ENCODE peak calls at places on chromosomes 2 and 18, in four cellular contexts. Q is NCI-H2081, T is omental fat pad, Y is hepatic stellate cell. B is an unnamed sample.

GRCh38 chr18:3345885-3346284 is 84.0 kb downstream of the MYL12B start:
- DNase-seq in Q (no peak), T (no peak), Y (no peak), B (no peak)

GRCh38 chr2:164840458-164840929 is 1.1 kb downstream of the COBLL1 start:
- DNase-seq in Q (peak), T (no peak), Y (peak), B (no peak)

GRCh38 chr18:13566941-13567762 is 159.2 kb downstream of the FAM210A start:
- DNase-seq in Q (no peak), T (no peak), Y (no peak), B (peak)

GRCh38 chr2:182330451-182331325 is 96.1 kb downstream of the PDE1A start:
- DNase-seq in Q (no peak), T (no peak), Y (no peak), B (no peak)

GRCh38 chr2:206217743-206218520 is 56.5 kb upstream of the ZDBF2 start:
- DNase-seq in Q (no peak), T (no peak), Y (no peak), B (no peak)

GRCh38 chr18:62610509-62611394 is 87.9 kb downstream of the ZCCHC2 start:
- DNase-seq in Q (no peak), T (no peak), Y (no peak), B (no peak)

GRCh38 chr2:47520302-47520630 is 117.3 kb downstream of the MSH2 start:
- DNase-seq in Q (no peak), T (no peak), Y (no peak), B (no peak)

GRCh38 chr2:101300164-101300563 is 8.3 kb downstream of the RNF149 start:
- DNase-seq in Q (no peak), T (no peak), Y (no peak), B (no peak)

GRCh38 chr2:236402016-236402784 is 138.0 kb upstream of the ASB18 start:
- DNase-seq in Q (no peak), T (no peak), Y (no peak), B (no peak)

GRCh38 chr2:122808286-122808969 is 1053.0 kb downstream of the TSN start:
- DNase-seq in Q (no peak), T (no peak), Y (no peak), B (no peak)

GRCh38 chr18:3579701-3580100 is 129.7 kb downstream of the TGIF1 start:
- DNase-seq in Q (no peak), T (no peak), Y (peak), B (no peak)

GRCh38 chr2:219057709-219058540 is 2.8 kb downstream of the IHH start:
- DNase-seq in Q (peak), T (peak), Y (peak), B (peak)

GRCh38 chr2:202133556-202134245 is 60.6 kb downstream of the KIAA2012 start:
- DNase-seq in Q (no peak), T (no peak), Y (peak), B (no peak)

GRCh38 chr18:3424280-3424890 is 25.6 kb upstream of the TGIF1 start:
- DNase-seq in Q (no peak), T (no peak), Y (no peak), B (no peak)

GRCh38 chr2:75324141-75324540 is 124.8 kb upstream of the TACR1 start:
- DNase-seq in Q (no peak), T (no peak), Y (no peak), B (no peak)

B was measured in GM12891.